ENCODE peak calls at places on chromosomes 1 and 21, in four cellular contexts. One of them, this sample, is unnamed.

GRCh38 chr1:182122855-182123254 is 61.3 kb upstream of the ZNF648 start:
- DNase-seq in right lobe of liver: no peak
- DNase-seq in fibroblast of lung: no peak
- DNase-seq in uterus: no peak
- DNase-seq in this sample: no peak

GRCh38 chr1:36743286-36744005 is 260.7 kb upstream of the CSF3R start:
- DNase-seq in right lobe of liver: no peak
- DNase-seq in uterus: no peak
- DNase-seq in fibroblast of lung: no peak
- DNase-seq in this sample: no peak

GRCh38 chr1:184160236-184160635 is 108.7 kb downstream of the TSEN15 start:
- DNase-seq in right lobe of liver: no peak
- DNase-seq in uterus: no peak
- DNase-seq in fibroblast of lung: peak
- DNase-seq in this sample: no peak

GRCh38 chr1:87115317-87115885 is 201.0 kb downstream of the HS2ST1 start:
- DNase-seq in right lobe of liver: no peak
- DNase-seq in fibroblast of lung: peak
- DNase-seq in uterus: no peak
- DNase-seq in this sample: no peak

GRCh38 chr1:92366045-92366405 is 67.2 kb downstream of the RPAP2 start:
- DNase-seq in right lobe of liver: no peak
- DNase-seq in uterus: no peak
- DNase-seq in fibroblast of lung: no peak
- DNase-seq in this sample: no peak

GRCh38 chr1:202710070-202711025 is at the start of gene SYT2:
- DNase-seq in right lobe of liver: peak
- DNase-seq in fibroblast of lung: peak
- DNase-seq in uterus: peak
- DNase-seq in this sample: no peak

GRCh38 chr1:219659682-219660081 is 46.8 kb upstream of the ZC3H11B start:
- DNase-seq in fibroblast of lung: peak
- DNase-seq in right lobe of liver: no peak
- DNase-seq in uterus: no peak
- DNase-seq in this sample: no peak

GRCh38 chr1:174051956-174052355 is 29.8 kb upstream of the RC3H1 start:
- DNase-seq in right lobe of liver: no peak
- DNase-seq in uterus: no peak
- DNase-seq in fibroblast of lung: peak
- DNase-seq in this sample: no peak

GRCh38 chr1:8497196-8497878 is 179.4 kb downstream of the SLC45A1 start:
- DNase-seq in fibroblast of lung: peak
- DNase-seq in uterus: no peak
- DNase-seq in right lobe of liver: no peak
- DNase-seq in this sample: no peak

GRCh38 chr1:26537951-26538352 is 8.4 kb downstream of the RPS6KA1 start:
- DNase-seq in uterus: no peak
- DNase-seq in fibroblast of lung: peak
- DNase-seq in right lobe of liver: peak
- DNase-seq in this sample: no peak

GRCh38 chr1:43493661-43494450 is 36.8 kb upstream of the PTPRF start:
- DNase-seq in uterus: no peak
- DNase-seq in fibroblast of lung: peak
- DNase-seq in right lobe of liver: no peak
- DNase-seq in this sample: no peak

GRCh38 chr21:25171438-25171837 is 435.8 kb downstream of the MRPL39 start:
- DNase-seq in fibroblast of lung: peak
- DNase-seq in uterus: no peak
- DNase-seq in right lobe of liver: no peak
- DNase-seq in this sample: no peak

GRCh38 chr1:91937613-91938012 is 11.6 kb upstream of the BRDT start:
- DNase-seq in fibroblast of lung: no peak
- DNase-seq in right lobe of liver: no peak
- DNase-seq in uterus: no peak
- DNase-seq in this sample: no peak

GRCh38 chr1:167987174-167987573 is 50.3 kb upstream of the MPC2 start:
- DNase-seq in uterus: no peak
- DNase-seq in fibroblast of lung: no peak
- DNase-seq in right lobe of liver: no peak
- DNase-seq in this sample: no peak

GRCh38 chr1:171801395-171801990 is 20.0 kb downstream of the METTL13 start:
- DNase-seq in uterus: no peak
- DNase-seq in fibroblast of lung: peak
- DNase-seq in right lobe of liver: no peak
- DNase-seq in this sample: no peak

GRCh38 chr1:84365225-84366221 is 32.8 kb upstream of the DNASE2B start:
- DNase-seq in fibroblast of lung: peak
- DNase-seq in right lobe of liver: no peak
- DNase-seq in uterus: no peak
- DNase-seq in this sample: no peak

GRCh38 chr1:94285026-94285654 is 47.8 kb upstream of the ARHGAP29 start:
- DNase-seq in uterus: no peak
- DNase-seq in right lobe of liver: no peak
- DNase-seq in fibroblast of lung: no peak
- DNase-seq in this sample: no peak

GRCh38 chr1:226676381-226676780 is 62.7 kb downstream of the ITPKB start:
- DNase-seq in right lobe of liver: no peak
- DNase-seq in fibroblast of lung: no peak
- DNase-seq in uterus: no peak
- DNase-seq in this sample: no peak

GRCh38 chr1:32539584-32540571 is 651 bp downstream of the ZBTB8A start:
- DNase-seq in uterus: peak
- DNase-seq in right lobe of liver: peak
- DNase-seq in fibroblast of lung: peak
- DNase-seq in this sample: no peak

GRCh38 chr1:9341301-9341845 is 48.7 kb downstream of the SPSB1 start:
- DNase-seq in fibroblast of lung: no peak
- DNase-seq in uterus: no peak
- DNase-seq in right lobe of liver: no peak
- DNase-seq in this sample: no peak

GRCh38 chr1:24535021-24535424 is 20.9 kb upstream of the NCMAP start:
- DNase-seq in right lobe of liver: peak
- DNase-seq in fibroblast of lung: no peak
- DNase-seq in uterus: no peak
- DNase-seq in this sample: no peak

GRCh38 chr1:153100241-153100640 is 5.9 kb upstream of the SPRR2E start:
- DNase-seq in right lobe of liver: no peak
- DNase-seq in uterus: no peak
- DNase-seq in fibroblast of lung: no peak
- DNase-seq in this sample: no peak

GRCh38 chr1:98053471-98054366 is 132.9 kb upstream of the DPYD start:
- DNase-seq in uterus: peak
- DNase-seq in right lobe of liver: peak
- DNase-seq in fibroblast of lung: peak
- DNase-seq in this sample: no peak

GRCh38 chr1:234544094-234544579 is 65.2 kb upstream of the TARBP1 start:
- DNase-seq in right lobe of liver: peak
- DNase-seq in fibroblast of lung: peak
- DNase-seq in uterus: peak
- DNase-seq in this sample: peak

GRCh38 chr1:84969489-84970250 is 27.2 kb downstream of the MCOLN2 start:
- DNase-seq in right lobe of liver: no peak
- DNase-seq in uterus: no peak
- DNase-seq in fibroblast of lung: no peak
- DNase-seq in this sample: no peak

GRCh38 chr1:145708063-145708462 is 895 bp upstream of the PDZK1 start:
- DNase-seq in uterus: no peak
- DNase-seq in fibroblast of lung: peak
- DNase-seq in right lobe of liver: peak
- DNase-seq in this sample: no peak

GRCh38 chr1:204560590-204560989 is 44.4 kb downstream of the MDM4 start:
- DNase-seq in uterus: no peak
- DNase-seq in fibroblast of lung: peak
- DNase-seq in right lobe of liver: no peak
- DNase-seq in this sample: no peak

DNA sequence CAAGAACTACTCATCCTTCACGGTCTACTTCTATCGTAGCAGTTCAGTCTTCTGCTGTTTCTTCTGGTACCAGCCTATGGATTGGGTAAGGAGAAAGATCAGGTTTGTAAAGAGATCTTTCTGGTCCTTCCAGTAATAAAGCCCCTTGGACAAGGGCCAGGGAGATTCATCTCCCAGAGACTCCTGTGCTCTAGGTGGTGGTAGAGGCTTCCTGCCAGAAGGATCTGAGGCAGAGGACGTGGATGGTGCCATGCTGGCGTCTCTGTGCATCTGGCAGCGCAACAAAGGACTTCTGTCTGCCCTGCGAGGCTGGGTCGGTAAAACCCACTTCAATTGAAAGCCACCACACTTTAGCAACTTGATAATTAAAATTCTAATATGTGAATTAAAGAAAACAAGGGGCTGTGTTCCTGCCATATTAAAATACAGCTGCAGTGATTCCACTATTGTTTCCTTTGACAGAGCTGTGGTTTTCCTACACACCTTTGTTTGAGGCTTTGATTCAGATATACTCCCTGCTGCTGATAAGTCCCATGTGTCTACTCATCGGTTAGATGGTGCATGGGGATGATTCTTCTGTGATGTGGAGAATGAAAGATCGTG is 73.6 kb downstream of the ROR1 start:
- DNase-seq in uterus: no peak
- DNase-seq in fibroblast of lung: no peak
- DNase-seq in right lobe of liver: no peak
- DNase-seq in this sample: no peak
- TF ChIP-seq CTCF in uterus: no peak
- TF ChIP-seq CTCF in fibroblast of lung: no peak
- TF ChIP-seq CTCF in right lobe of liver: no peak
- TF ChIP-seq CTCF in this sample: no peak

GRCh38 chr1:177329871-177330270 is 159.1 kb downstream of the BRINP2 start:
- DNase-seq in fibroblast of lung: no peak
- DNase-seq in right lobe of liver: no peak
- DNase-seq in uterus: no peak
- DNase-seq in this sample: no peak

GRCh38 chr1:177338376-177338775 is 167.6 kb downstream of the BRINP2 start:
- DNase-seq in uterus: no peak
- DNase-seq in right lobe of liver: no peak
- DNase-seq in fibroblast of lung: no peak
- DNase-seq in this sample: no peak

GRCh38 chr1:177334856-177335255 is 164.1 kb downstream of the BRINP2 start:
- DNase-seq in fibroblast of lung: no peak
- DNase-seq in uterus: no peak
- DNase-seq in right lobe of liver: no peak
- DNase-seq in this sample: no peak

GRCh38 chr1:177334276-177334675 is 163.5 kb downstream of the BRINP2 start:
- DNase-seq in fibroblast of lung: no peak
- DNase-seq in right lobe of liver: no peak
- DNase-seq in uterus: no peak
- DNase-seq in this sample: no peak
- TF ChIP-seq CTCF in fibroblast of lung: no peak
- TF ChIP-seq CTCF in right lobe of liver: no peak
- TF ChIP-seq CTCF in uterus: no peak
- TF ChIP-seq CTCF in this sample: no peak

GRCh38 chr1:6357243-6357929 is 36.2 kb downstream of the ACOT7 start:
- DNase-seq in fibroblast of lung: no peak
- DNase-seq in uterus: no peak
- DNase-seq in right lobe of liver: no peak
- DNase-seq in this sample: no peak
- TF ChIP-seq CTCF in fibroblast of lung: no peak
- TF ChIP-seq CTCF in uterus: no peak
- TF ChIP-seq CTCF in right lobe of liver: no peak
- TF ChIP-seq CTCF in this sample: no peak

GRCh38 chr1:13517193-13517812 is 3.5 kb upstream of the LRRC38 start:
- DNase-seq in fibroblast of lung: no peak
- DNase-seq in right lobe of liver: no peak
- DNase-seq in uterus: no peak
- DNase-seq in this sample: no peak
- TF ChIP-seq CTCF in fibroblast of lung: no peak
- TF ChIP-seq CTCF in right lobe of liver: peak
- TF ChIP-seq CTCF in uterus: no peak
- TF ChIP-seq CTCF in this sample: no peak

GRCh38 chr1:1335792-1336248 is 4.7 kb downstream of the TAS1R3 start:
- DNase-seq in fibroblast of lung: no peak
- DNase-seq in right lobe of liver: no peak
- DNase-seq in uterus: no peak
- DNase-seq in this sample: no peak

GRCh38 chr1:1334835-1335234 is 3.8 kb downstream of the TAS1R3 start:
- DNase-seq in fibroblast of lung: no peak
- DNase-seq in right lobe of liver: no peak
- DNase-seq in uterus: no peak
- DNase-seq in this sample: no peak

GRCh38 chr1:1333551-1334241 is 2.6 kb downstream of the TAS1R3 start:
- DNase-seq in fibroblast of lung: no peak
- DNase-seq in uterus: no peak
- DNase-seq in right lobe of liver: no peak
- DNase-seq in this sample: no peak

GRCh38 chr1:1336446-1336845 is 5.4 kb downstream of the TAS1R3 start:
- DNase-seq in uterus: no peak
- DNase-seq in fibroblast of lung: no peak
- DNase-seq in right lobe of liver: no peak
- DNase-seq in this sample: no peak

GRCh38 chr1:1335283-1335682 is 4.2 kb downstream of the TAS1R3 start:
- DNase-seq in fibroblast of lung: no peak
- DNase-seq in uterus: no peak
- DNase-seq in right lobe of liver: no peak
- DNase-seq in this sample: no peak
- TF ChIP-seq CTCF in fibroblast of lung: no peak
- TF ChIP-seq CTCF in uterus: no peak
- TF ChIP-seq CTCF in right lobe of liver: no peak
- TF ChIP-seq CTCF in this sample: no peak

GRCh38 chr1:53541761-53542550 is 82.8 kb downstream of the DMRTB1 start:
- DNase-seq in fibroblast of lung: peak
- DNase-seq in uterus: peak
- DNase-seq in right lobe of liver: peak
- DNase-seq in this sample: no peak
- TF ChIP-seq CTCF in fibroblast of lung: no peak
- TF ChIP-seq CTCF in uterus: peak
- TF ChIP-seq CTCF in right lobe of liver: no peak
- TF ChIP-seq CTCF in this sample: no peak

DNA sequence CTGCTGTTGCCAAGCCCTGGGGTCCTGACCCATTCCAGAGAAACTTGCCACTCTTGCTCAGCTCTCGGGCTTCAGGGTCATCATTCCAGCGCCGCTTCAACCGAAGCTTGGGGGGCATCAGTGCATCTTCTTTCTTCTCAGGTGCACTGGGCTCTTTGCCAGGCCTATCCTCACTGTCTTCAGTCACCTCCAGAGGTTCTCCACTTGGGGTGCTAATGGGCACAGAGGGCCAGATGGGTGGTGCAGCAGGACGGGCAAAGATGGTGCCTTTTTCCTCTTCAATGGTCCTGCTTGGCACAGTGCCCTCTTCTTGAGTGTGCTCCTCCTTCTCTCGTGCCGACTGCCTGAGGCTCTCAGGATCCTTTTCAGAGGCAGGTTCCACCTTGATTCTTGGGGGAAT is 13.3 kb downstream of the ETV3 start:
- DNase-seq in right lobe of liver: no peak
- DNase-seq in fibroblast of lung: no peak
- DNase-seq in uterus: no peak
- DNase-seq in this sample: no peak
- TF ChIP-seq CTCF in right lobe of liver: no peak
- TF ChIP-seq CTCF in fibroblast of lung: no peak
- TF ChIP-seq CTCF in uterus: no peak
- TF ChIP-seq CTCF in this sample: no peak

This sample was measured in omental fat pad.